ENCODE peak calls at places on chromosomes 12 and 14, in five cellular contexts. D is IMR-90, I is H9, G is mesendoderm, T is neuronal stem cell. E is an unnamed sample.

GRCh38 chr12:97639702-97640101 is 177.1 kb downstream of the RMST start:
- DNase-seq in D (no peak), I (no peak), G (peak; percentile 90), T (no peak), E (peak; percentile 42)

GRCh38 chr14:73227812-73228781 is 9.2 kb upstream of the PAPLN start:
- DNase-seq in D (peak; percentile 95), I (peak; percentile 60), G (peak; percentile 27), T (no peak), E (peak; percentile 95)

GRCh38 chr14:64196668-64197411 is 97.3 kb downstream of the ESR2 start:
- DNase-seq in D (peak; percentile 64), I (peak; percentile 67), G (peak; percentile 83), T (peak; percentile 51), E (peak; percentile 93)

GRCh38 chr12:111607239-111607638 is 8.1 kb upstream of the ATXN2 start:
- DNase-seq in D (no peak), I (no peak), G (no peak), T (no peak), E (no peak)

GRCh38 chr12:24960222-24960855 is 11.4 kb upstream of the BCAT1 start:
- DNase-seq in D (peak; percentile 72), I (peak; percentile 84), G (peak; percentile 84), T (no peak), E (peak; percentile 69)

GRCh38 chr14:23434488-23435219 is 806 bp downstream of the MYH7 start:
- DNase-seq in D (no peak), I (peak; percentile 12), G (no peak), T (no peak), E (no peak)

GRCh38 chr12:82440885-82441284 is 82.6 kb downstream of the METTL25 start:
- DNase-seq in D (peak; percentile 4), I (no peak), G (no peak), T (no peak), E (no peak)

GRCh38 chr12:97575792-97576191 is 113.2 kb downstream of the RMST start:
- DNase-seq in D (no peak), I (no peak), G (no peak), T (no peak), E (peak; percentile 41)

GRCh38 chr12:17302001-17302400 is 696.0 kb upstream of the LMO3 start:
- DNase-seq in D (no peak), I (no peak), G (no peak), T (no peak), E (no peak)

GRCh38 chr12:7102582-7102981 is 6.4 kb downstream of the C1RL start:
- DNase-seq in D (no peak), I (no peak), G (no peak), T (no peak), E (no peak)

GRCh38 chr14:57493467-57494181 is at the start of gene CCDC198:
- DNase-seq in D (no peak), I (no peak), G (no peak), T (no peak), E (no peak)

GRCh38 chr14:61337893-61338292 is 16.5 kb downstream of the PRKCH start:
- DNase-seq in D (no peak), I (no peak), G (no peak), T (no peak), E (no peak)

GRCh38 chr12:29516431-29516875 is 19.0 kb upstream of the OVCH1 start:
- DNase-seq in D (peak; percentile 68), I (no peak), G (no peak), T (no peak), E (peak; percentile 70)

GRCh38 chr12:84756961-84757360 is 155.6 kb downstream of the SLC6A15 start:
- DNase-seq in D (peak; percentile 73), I (no peak), G (no peak), T (no peak), E (peak; percentile 64)

GRCh38 chr14:91985008-91985407 is 37.5 kb upstream of the FBLN5 start:
- DNase-seq in D (peak; percentile 80), I (no peak), G (no peak), T (no peak), E (peak; percentile 75)

GRCh38 chr14:95674613-95675012 is 11.6 kb upstream of the TCL1B start:
- DNase-seq in D (no peak), I (no peak), G (no peak), T (no peak), E (no peak)

GRCh38 chr14:100620437-100621100 is 33.4 kb upstream of the BEGAIN start:
- DNase-seq in D (no peak), I (no peak), G (no peak), T (no peak), E (no peak)

GRCh38 chr12:69905801-69906200 is 80.8 kb downstream of the MYRFL start:
- DNase-seq in D (no peak), I (no peak), G (no peak), T (no peak), E (no peak)

GRCh38 chr14:87898301-87898700 is 94.7 kb downstream of the GALC start:
- DNase-seq in D (peak; percentile 0), I (no peak), G (no peak), T (no peak), E (no peak)

GRCh38 chr12:104718581-104718980 is 239.5 kb downstream of the SLC41A2 start:
- DNase-seq in D (peak; percentile 34), I (no peak), G (no peak), T (no peak), E (no peak)

GRCh38 chr14:90604356-90604755 is 207.5 kb downstream of the CALM1 start:
- DNase-seq in D (no peak), I (no peak), G (no peak), T (no peak), E (no peak)

GRCh38 chr12:48165089-48166031 is 8.0 kb upstream of the ASB8 start:
- DNase-seq in D (peak; percentile 68), I (no peak), G (peak; percentile 71), T (peak; percentile 62), E (peak; percentile 56)

GRCh38 chr12:9364224-9365176 is 156.3 kb upstream of the PZP start:
- DNase-seq in D (peak; percentile 70), I (peak; percentile 92), G (peak; percentile 88), T (no peak), E (peak; percentile 75)

GRCh38 chr14:75059642-75060041 is 4.2 kb downstream of the ACYP1 start:
- DNase-seq in D (peak; percentile 26), I (no peak), G (no peak), T (no peak), E (peak; percentile 37)

GRCh38 chr12:9073077-9073476 is 42.6 kb downstream of the A2M start:
- DNase-seq in D (no peak), I (no peak), G (no peak), T (no peak), E (no peak)

GRCh38 chr12:122182887-122183587 is at the start of gene LRRC43:
- DNase-seq in D (no peak), I (peak; percentile 78), G (peak; percentile 55), T (peak; percentile 51), E (peak; percentile 44)

GRCh38 chr12:65171870-65172269 is 2.5 kb downstream of the LEMD3 start:
- DNase-seq in D (no peak), I (no peak), G (peak; percentile 23), T (no peak), E (peak; percentile 24)

DNA sequence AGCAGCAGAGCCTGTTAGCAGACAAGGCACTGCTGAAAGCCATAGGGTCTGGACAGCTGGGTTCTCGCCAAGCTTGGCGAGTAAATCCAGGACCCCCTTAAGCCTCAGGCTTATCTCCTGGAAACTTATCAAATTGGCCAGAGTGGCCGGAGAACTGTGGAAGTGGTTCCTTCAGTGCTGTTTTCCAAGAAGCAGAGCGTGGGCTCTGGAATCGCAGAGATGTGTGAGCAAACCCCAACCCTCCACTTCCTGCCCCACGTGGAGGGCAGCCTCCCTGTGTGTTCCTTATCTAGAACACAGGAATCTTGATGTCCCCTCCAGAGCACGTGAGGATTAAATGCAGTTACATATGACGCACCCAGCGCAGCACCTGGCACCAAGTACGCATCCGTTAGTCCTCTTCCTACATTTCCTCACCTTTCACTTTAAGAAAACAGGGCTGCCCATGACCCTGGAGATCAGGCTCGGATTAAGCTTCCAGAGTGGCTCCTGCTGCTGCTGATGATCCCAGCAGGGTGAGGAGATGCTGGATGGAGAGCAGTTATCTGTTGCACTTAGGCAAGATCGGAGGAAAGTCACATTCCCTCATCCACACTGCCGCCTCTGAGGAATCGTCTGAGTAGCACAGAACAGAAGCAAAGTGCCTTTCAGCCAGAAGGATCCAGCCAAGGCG is 35.0 kb downstream of the MMAB start:
- DNase-seq in D (no peak), I (no peak), G (peak; percentile 13), T (no peak), E (no peak)
- H2BK15ac ChIP-seq in D (peak overlapping the region; percentile 48), I (no peak overlapping the region), G (no peak overlapping the region), T (no peak overlapping the region), E (no peak overlapping the region)

DNA sequence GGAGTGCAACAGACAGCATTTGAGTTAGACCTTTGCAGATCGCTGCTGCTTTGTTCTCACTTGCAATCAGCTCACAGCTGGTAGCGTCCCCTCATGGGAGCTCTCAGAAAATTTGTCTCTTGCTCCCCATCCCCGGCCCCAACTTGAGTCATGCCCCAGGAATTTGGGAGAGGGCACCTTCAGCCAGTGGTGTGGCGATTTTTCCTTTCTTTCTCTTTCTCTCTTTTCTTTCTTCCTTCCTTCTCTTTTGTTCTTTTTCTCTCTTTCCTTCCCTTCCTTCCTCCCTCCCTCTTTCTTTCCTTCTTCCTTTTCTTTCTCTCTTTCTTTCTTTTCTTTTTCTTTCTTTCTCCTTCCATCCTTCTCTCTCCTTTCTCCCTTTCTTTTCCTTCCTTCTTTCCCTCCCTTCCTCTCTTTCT is 34.2 kb upstream of the MAP1LC3B2 start:
- DNase-seq in D (peak; percentile 47), I (peak; percentile 84), G (peak; percentile 97), T (no peak), E (no peak)
- H2BK15ac ChIP-seq in D (peak overlapping the region; percentile 99), I (no peak overlapping the region), G (no peak overlapping the region), T (no peak overlapping the region), E (peak overlapping the region; percentile 70)

GRCh38 chr12:120093592-120094355 is 22.8 kb downstream of the RAB35 start:
- DNase-seq in D (no peak), I (peak; percentile 93), G (peak; percentile 89), T (no peak), E (peak; percentile 31)

GRCh38 chr12:120098756-120099470 is 17.6 kb downstream of the RAB35 start:
- DNase-seq in D (no peak), I (no peak), G (no peak), T (no peak), E (no peak)

GRCh38 chr12:120094485-120094884 is 22.1 kb downstream of the RAB35 start:
- DNase-seq in D (no peak), I (no peak), G (no peak), T (no peak), E (no peak)

GRCh38 chr12:120095356-120096135 is 21.0 kb downstream of the RAB35 start:
- DNase-seq in D (no peak), I (no peak), G (no peak), T (no peak), E (no peak)

GRCh38 chr12:120096671-120097202 is 19.8 kb downstream of the RAB35 start:
- DNase-seq in D (no peak), I (no peak), G (no peak), T (no peak), E (no peak)
- H2BK15ac ChIP-seq in D (no peak overlapping the region), I (no peak overlapping the region), G (no peak overlapping the region), T (peak overlapping the region; percentile 15), E (no peak overlapping the region)

GRCh38 chr12:42846782-42847181 is 257.2 kb upstream of the PRICKLE1 start:
- DNase-seq in D (peak; percentile 26), I (peak; percentile 28), G (peak; percentile 82), T (no peak), E (peak; percentile 61)
- H2BK15ac ChIP-seq in D (no peak overlapping the region), I (no peak overlapping the region), G (no peak overlapping the region), T (no peak overlapping the region), E (no peak overlapping the region)

GRCh38 chr14:21308479-21309237 is 28.8 kb downstream of the RPGRIP1 start:
- DNase-seq in D (peak; percentile 23), I (peak; percentile 99), G (peak; percentile 99), T (peak; percentile 83), E (peak; percentile 82)
- H2BK15ac ChIP-seq in D (no peak overlapping the region), I (no peak overlapping the region), G (peak overlapping the region; percentile 46), T (no peak overlapping the region), E (no peak overlapping the region)